ENCODE peak calls at places on chromosomes 3 and 15, in four cellular contexts. C, P, H and B are unnamed samples.

GRCh38 chr15:89433686-89434085 is 62.7 kb downstream of the RHCG start:
- DNase-seq in H (no peak), P (no peak), C (no peak), B (no peak)

GRCh38 chr3:175679582-175679981 is 820.4 kb downstream of the NAALADL2 start:
- DNase-seq in C (no peak), H (no peak), P (no peak), B (no peak)

GRCh38 chr3:122305818-122306621 is 19.0 kb upstream of the CSTA start:
- DNase-seq in H (no peak), C (peak; percentile 64), P (no peak), B (peak; percentile 61)

GRCh38 chr15:77185242-77185785 is 114.4 kb upstream of the TSPAN3 start:
- DNase-seq in P (no peak), H (no peak), C (peak; percentile 31), B (no peak)

GRCh38 chr3:45210308-45211038 is 15.6 kb downstream of the TMEM158 start:
- DNase-seq in H (peak; percentile 74), P (no peak), C (peak; percentile 85), B (peak; percentile 87)

GRCh38 chr3:56468184-56469106 is at the start of gene ERC2:
- DNase-seq in C (peak; percentile 93), P (peak; percentile 54), H (no peak), B (no peak)

GRCh38 chr15:83127547-83128150 is 20.2 kb downstream of the TM6SF1 start:
- DNase-seq in P (no peak), C (no peak), H (no peak), B (no peak)

GRCh38 chr3:61250784-61251173 is 473 bp downstream of the FHIT start:
- DNase-seq in C (no peak), H (no peak), P (no peak), B (no peak)

GRCh38 chr3:63557912-63558311 is 94.6 kb upstream of the SNTN start:
- DNase-seq in P (no peak), H (no peak), C (no peak), B (no peak)

GRCh38 chr15:84992157-84992940 is 10.7 kb downstream of the PDE8A start:
- DNase-seq in H (no peak), C (no peak), P (no peak), B (no peak)

GRCh38 chr3:131349946-131350347 is 31.6 kb upstream of the NUDT16 start:
- DNase-seq in C (peak; percentile 32), H (no peak), P (no peak), B (no peak)

GRCh38 chr3:14534379-14535191 is 5.6 kb downstream of the GRIP2 start:
- DNase-seq in P (no peak), C (no peak), H (no peak), B (no peak)

GRCh38 chr3:137259089-137259488 is 301.3 kb downstream of the IL20RB start:
- DNase-seq in H (no peak), C (no peak), P (no peak), B (no peak)

GRCh38 chr15:77107068-77107467 is 36.2 kb upstream of the TSPAN3 start:
- DNase-seq in H (no peak), C (no peak), P (no peak), B (no peak)

GRCh38 chr3:195727596-195728195 is 6.9 kb downstream of the MUC20 start:
- DNase-seq in H (no peak), P (peak; percentile 51), C (no peak), B (peak; percentile 60)

GRCh38 chr3:184005981-184006507 is 11.6 kb downstream of the ABCC5 start:
- DNase-seq in H (peak; percentile 13), C (peak; percentile 52), P (peak; percentile 57), B (peak; percentile 79)

GRCh38 chr3:79729096-79729495 is 38.7 kb downstream of the ROBO1 start:
- DNase-seq in C (peak; percentile 32), P (no peak), H (no peak), B (no peak)

GRCh38 chr3:162021206-162021605 is 524.6 kb downstream of the OTOL1 start:
- DNase-seq in H (no peak), P (no peak), C (no peak), B (no peak)

GRCh38 chr3:99751649-99752048 is 66.0 kb upstream of the CMSS1 start:
- DNase-seq in C (no peak), P (no peak), H (no peak), B (no peak)

GRCh38 chr3:47781685-47782537 is at the start of gene SMARCC1:
- DNase-seq in C (peak; percentile 99), H (peak; percentile 97), P (peak; percentile 95), B (peak; percentile 99)

GRCh38 chr3:141441381-141442365 is 45.2 kb upstream of the RASA2 start:
- DNase-seq in P (no peak), H (peak; percentile 70), C (peak; percentile 61), B (peak; percentile 91)

GRCh38 chr15:99703603-99704443 is 29.4 kb downstream of the LYSMD4 start:
- DNase-seq in C (peak; percentile 54), H (no peak), P (no peak), B (peak; percentile 63)

GRCh38 chr3:16828815-16829214 is 55.9 kb upstream of the PLCL2 start:
- DNase-seq in C (peak; percentile 56), P (no peak), H (peak; percentile 34), B (peak; percentile 85)

GRCh38 chr3:102163818-102164154 is 271.0 kb upstream of the ZPLD1 start:
- DNase-seq in P (no peak), C (no peak), H (no peak), B (no peak)

GRCh38 chr3:128242818-128243601 is 89.7 kb downstream of the EEFSEC start:
- DNase-seq in C (no peak), P (no peak), H (no peak), B (no peak)

GRCh38 chr3:193016437-193016887 is 98.8 kb upstream of the MB21D2 start:
- DNase-seq in H (no peak), P (no peak), C (peak; percentile 35), B (no peak)

GRCh38 chr15:53611145-53611920 is 148.1 kb downstream of the WDR72 start:
- DNase-seq in P (no peak), C (no peak), H (no peak), B (no peak)

GRCh38 chr15:101614761-101615160 is 37.4 kb downstream of the TM2D3 start:
- DNase-seq in H (no peak), P (no peak), C (no peak), B (no peak)

GRCh38 chr3:25412269-25412668 is 15.8 kb upstream of the RARB start:
- DNase-seq in P (no peak), C (no peak), H (no peak), B (no peak)

GRCh38 chr3:161263057-161263456 is 41.9 kb downstream of the NMD3 start:
- DNase-seq in C (no peak), P (no peak), H (no peak), B (no peak)

GRCh38 chr3:112302061-112302830 is 8.2 kb upstream of the SLC9C1 start:
- DNase-seq in P (no peak), C (peak; percentile 72), H (no peak), B (no peak)

GRCh38 chr3:14606663-14607339 is 44.8 kb upstream of the CCDC174 start:
- DNase-seq in H (no peak), P (no peak), C (no peak), B (no peak)

GRCh38 chr3:173529062-173529711 is 131.6 kb downstream of the NLGN1 start:
- DNase-seq in C (peak; percentile 40), P (no peak), H (no peak), B (peak; percentile 62)

GRCh38 chr15:47620960-47621681 is 96.2 kb upstream of the SEMA6D start:
- DNase-seq in P (no peak), H (no peak), C (no peak), B (no peak)

DNA sequence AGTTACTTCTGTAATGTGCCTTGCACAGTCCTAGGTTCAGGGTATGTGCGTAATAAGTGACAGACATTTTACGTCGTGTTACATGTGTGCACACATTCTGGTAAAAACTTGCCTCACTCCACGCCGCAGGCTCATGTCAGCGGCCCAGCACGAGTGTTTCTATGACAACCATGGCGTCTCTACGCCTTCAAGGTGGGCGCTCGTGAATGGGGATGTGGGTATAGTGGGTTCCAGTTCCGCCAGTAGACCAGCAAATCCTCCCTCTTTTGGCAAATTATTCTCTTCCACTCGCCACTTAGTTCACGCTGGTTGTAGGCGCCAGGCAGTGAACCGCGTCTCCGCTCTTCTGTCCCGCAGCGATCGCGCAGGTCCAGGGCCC is 40.3 kb downstream of the CHST14 start:
- DNase-seq in P (no peak), C (no peak), H (peak; percentile 59), B (peak; percentile 53)
- H3K4me3 ChIP-seq in P (peak overlapping the region; percentile 61), C (peak overlapping the region; percentile 13), H (peak overlapping the region; percentile 36), B (peak overlapping the region; percentile 65)

DNA sequence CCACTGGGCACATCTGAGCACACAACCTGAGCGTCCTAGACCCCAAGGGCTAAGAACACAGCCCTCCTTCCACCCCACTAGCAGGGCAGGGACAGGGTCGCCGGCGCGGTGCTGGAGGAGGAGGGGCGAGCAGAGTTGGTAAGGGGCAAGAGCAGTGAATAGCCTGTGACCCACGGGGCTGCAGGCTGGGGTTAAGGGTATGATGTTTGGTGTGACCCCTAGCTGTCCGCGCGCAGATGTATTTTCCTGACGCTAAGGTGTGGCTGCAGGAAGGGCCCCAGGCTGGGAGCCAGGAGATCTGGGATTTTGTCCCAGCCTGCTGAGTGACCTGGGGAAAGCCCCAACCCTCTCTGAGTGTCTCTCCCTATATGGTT is 1.3 kb upstream of the C15orf39 start:
- DNase-seq in P (no peak), C (no peak), H (no peak), B (no peak)
- H3K4me3 ChIP-seq in P (no peak overlapping the region), C (no peak overlapping the region), H (no peak overlapping the region), B (peak overlapping the region; percentile 84)

GRCh38 chr3:106097817-106098410 is 229.1 kb upstream of the CBLB start:
- DNase-seq in P (no peak), C (no peak), H (no peak), B (no peak)

GRCh38 chr3:106108925-106109324 is 240.1 kb upstream of the CBLB start:
- DNase-seq in C (no peak), H (no peak), P (no peak), B (no peak)

GRCh38 chr3:106104078-106104477 is 235.3 kb upstream of the CBLB start:
- DNase-seq in P (no peak), H (no peak), C (no peak), B (no peak)

GRCh38 chr3:106103383-106103782 is 234.6 kb upstream of the CBLB start:
- DNase-seq in C (no peak), H (no peak), P (no peak), B (no peak)
- H3K4me3 ChIP-seq in C (no peak overlapping the region), H (no peak overlapping the region), P (no peak overlapping the region), B (no peak overlapping the region)

GRCh38 chr3:157499342-157499963 is 3.8 kb downstream of the VEPH1 start:
- DNase-seq in P (no peak), H (no peak), C (peak; percentile 86), B (no peak)
- H3K4me3 ChIP-seq in P (no peak overlapping the region), H (no peak overlapping the region), C (peak overlapping the region; percentile 23), B (no peak overlapping the region)

GRCh38 chr15:34754171-34754580 is 622 bp downstream of the GJD2 start:
- DNase-seq in H (no peak), C (no peak), P (no peak), B (no peak)
- H3K4me3 ChIP-seq in H (no peak overlapping the region), C (peak overlapping the region; percentile 42), P (peak overlapping the region; percentile 30), B (no peak overlapping the region)

DNA sequence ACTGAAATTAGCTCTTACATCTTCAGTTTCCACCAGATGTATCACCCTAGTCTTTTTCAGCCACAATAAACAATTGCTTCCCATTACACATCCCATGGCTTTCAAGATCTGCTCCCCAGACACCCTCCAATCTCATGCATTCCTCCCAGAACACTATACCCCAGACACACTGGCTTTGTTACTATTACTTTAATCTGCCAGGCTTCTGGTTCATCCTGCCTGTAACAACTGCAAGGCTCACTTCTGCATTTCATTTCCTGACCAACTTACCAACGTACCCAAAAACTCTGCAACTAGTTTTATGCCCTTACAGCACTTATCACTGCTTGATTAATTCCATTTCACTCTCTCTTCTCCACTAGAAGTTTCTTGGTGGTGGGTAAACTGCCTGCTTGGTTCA is 2.9 kb downstream of the RPL22L1 start:
- DNase-seq in H (no peak), P (no peak), C (no peak), B (peak; percentile 64)
- H3K4me3 ChIP-seq in H (no peak overlapping the region), P (no peak overlapping the region), C (no peak overlapping the region), B (peak overlapping the region; percentile 90)